ENCODE peak calls at places on chromosomes 1 and 21, in ten cellular contexts. F is HEK293T; L is breast epithelium; E is cardiac muscle cell; K is neural progenitor cell; Z is omental fat pad; R is stimulated activated CD8-positive, alpha-beta memory T cell treated with anti-CD3 and anti-CD28 coated beads, Interleukin-4, amount 100 ng/mL, for 4 hours; A is GM20000; T is natural killer cell treated with Interleukin-12 subunit alpha and Interleukin-12 subunit beta and Interleukin-15 and Interleukin-18, amount 100 ng/mL, for 72 hours; V is T-helper 1 cell. O is an unnamed sample.

GRCh38 chr1:6962390-6962955 is 177.2 kb downstream of the CAMTA1 start:
- DNase-seq in F (peak), L (peak), E (peak), K (peak), Z (no peak), R (no peak), A (peak), T (peak), V (peak), O (no peak)

GRCh38 chr1:21378705-21379494 is 61.0 kb upstream of the NBPF3 start:
- DNase-seq in F (no peak), L (no peak), E (no peak), K (no peak), Z (no peak), R (no peak), A (no peak), T (no peak), V (no peak), O (peak)

GRCh38 chr1:97340951-97341350 is 579.9 kb downstream of the DPYD start:
- DNase-seq in F (no peak), L (no peak), E (no peak), K (no peak), Z (no peak), R (no peak), A (no peak), T (no peak), V (no peak), O (peak)

GRCh38 chr1:21290546-21290944 is 282 bp upstream of the ECE1 start:
- DNase-seq in F (no peak), L (no peak), E (no peak), K (no peak), Z (no peak), R (no peak), A (peak), T (no peak), V (peak), O (no peak)

GRCh38 chr1:203581841-203582240 is 44.8 kb upstream of the ATP2B4 start:
- DNase-seq in F (no peak), L (no peak), E (no peak), K (no peak), Z (no peak), R (no peak), A (no peak), T (no peak), V (no peak), O (no peak)

GRCh38 chr1:219518168-219518905 is 94.6 kb downstream of the ZC3H11B start:
- DNase-seq in F (no peak), L (no peak), E (peak), K (no peak), Z (no peak), R (no peak), A (no peak), T (no peak), V (no peak), O (peak)

GRCh38 chr21:38377165-38378093 is 120.6 kb downstream of the KCNJ15 start:
- DNase-seq in F (no peak), L (no peak), E (no peak), K (no peak), Z (no peak), R (no peak), A (no peak), T (no peak), V (no peak), O (no peak)

GRCh38 chr21:34801519-34802132 is 132.8 kb downstream of the CLIC6 start:
- DNase-seq in F (no peak), L (no peak), E (no peak), K (no peak), Z (no peak), R (no peak), A (peak), T (no peak), V (no peak), O (peak)

GRCh38 chr1:93575586-93576271 is 105.9 kb downstream of the BCAR3 start:
- DNase-seq in F (no peak), L (no peak), E (no peak), K (peak), Z (no peak), R (no peak), A (no peak), T (no peak), V (no peak), O (no peak)

GRCh38 chr1:199073166-199073565 is 434.3 kb downstream of the PTPRC start:
- DNase-seq in F (peak), L (no peak), E (no peak), K (no peak), Z (no peak), R (no peak), A (no peak), T (no peak), V (no peak), O (no peak)

GRCh38 chr1:224880593-224881307 is 48.7 kb upstream of the DNAH14 start:
- DNase-seq in F (no peak), L (no peak), E (peak), K (peak), Z (no peak), R (no peak), A (no peak), T (no peak), V (no peak), O (no peak)

GRCh38 chr1:72397786-72398185 is 115.4 kb upstream of the NEGR1 start:
- DNase-seq in F (no peak), L (no peak), E (no peak), K (peak), Z (no peak), R (no peak), A (no peak), T (no peak), V (no peak), O (peak)

O was measured in MCF 10A.